ENCODE peak calls at places on chromosomes 3 and 15, in five cellular contexts. X is mammary epithelial cell, H is NB4, I is pancreas, R is HL-60. Y is an unnamed sample.

GRCh38 chr3:138370321-138370720 is 21.9 kb downstream of the MRAS start:
- DNase-seq in X (no peak), H (no peak), I (no peak), R (no peak), Y (no peak)

GRCh38 chr15:69398541-69398940 is 15.6 kb upstream of the KIF23 start:
- DNase-seq in X (peak), H (no peak), I (no peak), R (peak), Y (peak)

GRCh38 chr15:29066310-29066709 is 180.5 kb downstream of the APBA2 start:
- DNase-seq in X (no peak), H (peak), I (no peak), R (no peak), Y (no peak)

GRCh38 chr15:30918366-30918765 is 14.7 kb downstream of the FAN1 start:
- DNase-seq in X (no peak), H (no peak), I (no peak), R (no peak), Y (no peak)

GRCh38 chr3:151564261-151564660 is 103.4 kb upstream of the IGSF10 start:
- DNase-seq in X (no peak), H (no peak), I (no peak), R (no peak), Y (no peak)

GRCh38 chr3:47250309-47251060 is 32.1 kb downstream of the KIF9 start:
- DNase-seq in X (peak), H (peak), I (peak), R (peak), Y (peak)

GRCh38 chr3:181885868-181886630 is 174.3 kb downstream of the SOX2 start:
- DNase-seq in X (no peak), H (no peak), I (no peak), R (no peak), Y (no peak)

GRCh38 chr15:88604381-88604951 is 16.7 kb upstream of the AEN start:
- DNase-seq in X (no peak), H (no peak), I (no peak), R (no peak), Y (no peak)

GRCh38 chr3:128486692-128487537 is 6.1 kb downstream of the GATA2 start:
- DNase-seq in X (peak), H (no peak), I (no peak), R (peak), Y (peak)

GRCh38 chr15:70856884-70857546 is 3.1 kb upstream of the LARP6 start:
- DNase-seq in X (peak), H (no peak), I (no peak), R (no peak), Y (peak)

GRCh38 chr3:25911525-25912295 is 121.8 kb downstream of the OXSM start:
- DNase-seq in X (no peak), H (peak), I (no peak), R (no peak), Y (no peak)

GRCh38 chr15:64699767-64700388 is 75.5 kb downstream of the RBPMS2 start:
- DNase-seq in X (peak), H (no peak), I (no peak), R (no peak), Y (peak)

GRCh38 chr15:33737687-33738606 is 230.3 kb upstream of the CHRM5 start:
- DNase-seq in X (peak), H (peak), I (peak), R (peak), Y (peak)

GRCh38 chr3:9316881-9317341 is 45.9 kb upstream of the THUMPD3 start:
- DNase-seq in X (peak), H (no peak), I (no peak), R (no peak), Y (peak)

GRCh38 chr3:56467108-56467507 is 1.2 kb downstream of the ERC2 start:
- DNase-seq in X (peak), H (no peak), I (peak), R (no peak), Y (peak)

GRCh38 chr3:118981494-118982134 is 53.0 kb downstream of the IGSF11 start:
- DNase-seq in X (no peak), H (no peak), I (no peak), R (no peak), Y (no peak)

GRCh38 chr15:68629519-68630204 is 50.9 kb downstream of the CORO2B start:
- DNase-seq in X (no peak), H (no peak), I (no peak), R (no peak), Y (no peak)

GRCh38 chr15:33551860-33552259 is 241.1 kb downstream of the RYR3 start:
- DNase-seq in X (no peak), H (no peak), I (no peak), R (no peak), Y (no peak)

GRCh38 chr3:148856404-148856803 is 8.7 kb upstream of the CPA3 start:
- DNase-seq in X (no peak), H (no peak), I (no peak), R (no peak), Y (no peak)

GRCh38 chr3:36893137-36893557 is 51.7 kb downstream of the TRANK1 start:
- DNase-seq in X (no peak), H (peak), I (no peak), R (peak), Y (peak)

GRCh38 chr3:23264413-23264812 is 61.3 kb downstream of the UBE2E2 start:
- DNase-seq in X (peak), H (no peak), I (no peak), R (no peak), Y (peak)

GRCh38 chr3:9069971-9070370 is 106.7 kb upstream of the RAD18 start:
- DNase-seq in X (no peak), H (no peak), I (no peak), R (no peak), Y (no peak)

GRCh38 chr15:99120050-99120777 is 15.3 kb downstream of the SYNM start:
- DNase-seq in X (no peak), H (no peak), I (no peak), R (no peak), Y (no peak)

GRCh38 chr15:87268675-87269074 is 987.9 kb downstream of the NTRK3 start:
- DNase-seq in X (peak), H (no peak), I (no peak), R (no peak), Y (peak)

GRCh38 chr3:11385908-11386307 is 113.7 kb downstream of the ATG7 start:
- DNase-seq in X (peak), H (no peak), I (peak), R (no peak), Y (no peak)

GRCh38 chr3:197683191-197683590 is 53.5 kb downstream of the RUBCN start:
- DNase-seq in X (no peak), H (no peak), I (no peak), R (no peak), Y (no peak)

GRCh38 chr15:89998141-89998661 is 2.9 kb upstream of the ZNF710 start:
- DNase-seq in X (peak), H (peak), I (peak), R (no peak), Y (peak)

GRCh38 chr3:175091426-175092114 is 232.4 kb downstream of the NAALADL2 start:
- DNase-seq in X (no peak), H (no peak), I (no peak), R (no peak), Y (no peak)

GRCh38 chr3:47082519-47082918 is 81.4 kb downstream of the SETD2 start:
- DNase-seq in X (no peak), H (peak), I (no peak), R (peak), Y (peak)

GRCh38 chr15:67906382-67906781 is 66.5 kb upstream of the RNU6-1 start:
- DNase-seq in X (peak), H (no peak), I (no peak), R (no peak), Y (no peak)

GRCh38 chr3:18194431-18194830 is 230.7 kb downstream of the SATB1 start:
- DNase-seq in X (no peak), H (peak), I (no peak), R (peak), Y (peak)

GRCh38 chr3:105513886-105514285 is 147.2 kb downstream of the ALCAM start:
- DNase-seq in X (peak), H (no peak), I (no peak), R (no peak), Y (no peak)

GRCh38 chr15:90818251-90819210 is 49.9 kb upstream of the FURIN start:
- DNase-seq in X (no peak), H (peak), I (peak), R (peak), Y (no peak)

GRCh38 chr3:100928638-100929428 is 64.4 kb downstream of the ABI3BP start:
- DNase-seq in X (peak), H (no peak), I (no peak), R (no peak), Y (peak)

GRCh38 chr3:12822725-12823373 is 18.5 kb downstream of the RPL32 start:
- DNase-seq in X (no peak), H (peak), I (no peak), R (no peak), Y (peak)

GRCh38 chr3:107432013-107432515 is 54.8 kb downstream of the CCDC54 start:
- DNase-seq in X (peak), H (no peak), I (peak), R (no peak), Y (peak)

GRCh38 chr15:33985287-33985686 is 17.0 kb downstream of the CHRM5 start:
- DNase-seq in X (peak), H (peak), I (no peak), R (no peak), Y (peak)

GRCh38 chr3:74443102-74443501 is 171.4 kb downstream of the CNTN3 start:
- DNase-seq in X (peak), H (no peak), I (no peak), R (no peak), Y (peak)

GRCh38 chr15:52217186-52217585 is 26.0 kb upstream of the GNB5 start:
- DNase-seq in X (no peak), H (peak), I (no peak), R (peak), Y (peak)

GRCh38 chr15:74994236-74994635 is 1.1 kb upstream of the SCAMP5 start:
- DNase-seq in X (no peak), H (no peak), I (no peak), R (no peak), Y (no peak)

GRCh38 chr15:74994685-74995084 is 678 bp upstream of the SCAMP5 start:
- DNase-seq in X (no peak), H (no peak), I (no peak), R (no peak), Y (no peak)

GRCh38 chr15:74995182-74995778 is at the start of gene SCAMP5:
- DNase-seq in X (peak), H (peak), I (peak), R (peak), Y (peak)

GRCh38 chr15:74997161-74997942 is 2.0 kb downstream of the SCAMP5 start:
- DNase-seq in X (no peak), H (no peak), I (no peak), R (no peak), Y (no peak)

DNA sequence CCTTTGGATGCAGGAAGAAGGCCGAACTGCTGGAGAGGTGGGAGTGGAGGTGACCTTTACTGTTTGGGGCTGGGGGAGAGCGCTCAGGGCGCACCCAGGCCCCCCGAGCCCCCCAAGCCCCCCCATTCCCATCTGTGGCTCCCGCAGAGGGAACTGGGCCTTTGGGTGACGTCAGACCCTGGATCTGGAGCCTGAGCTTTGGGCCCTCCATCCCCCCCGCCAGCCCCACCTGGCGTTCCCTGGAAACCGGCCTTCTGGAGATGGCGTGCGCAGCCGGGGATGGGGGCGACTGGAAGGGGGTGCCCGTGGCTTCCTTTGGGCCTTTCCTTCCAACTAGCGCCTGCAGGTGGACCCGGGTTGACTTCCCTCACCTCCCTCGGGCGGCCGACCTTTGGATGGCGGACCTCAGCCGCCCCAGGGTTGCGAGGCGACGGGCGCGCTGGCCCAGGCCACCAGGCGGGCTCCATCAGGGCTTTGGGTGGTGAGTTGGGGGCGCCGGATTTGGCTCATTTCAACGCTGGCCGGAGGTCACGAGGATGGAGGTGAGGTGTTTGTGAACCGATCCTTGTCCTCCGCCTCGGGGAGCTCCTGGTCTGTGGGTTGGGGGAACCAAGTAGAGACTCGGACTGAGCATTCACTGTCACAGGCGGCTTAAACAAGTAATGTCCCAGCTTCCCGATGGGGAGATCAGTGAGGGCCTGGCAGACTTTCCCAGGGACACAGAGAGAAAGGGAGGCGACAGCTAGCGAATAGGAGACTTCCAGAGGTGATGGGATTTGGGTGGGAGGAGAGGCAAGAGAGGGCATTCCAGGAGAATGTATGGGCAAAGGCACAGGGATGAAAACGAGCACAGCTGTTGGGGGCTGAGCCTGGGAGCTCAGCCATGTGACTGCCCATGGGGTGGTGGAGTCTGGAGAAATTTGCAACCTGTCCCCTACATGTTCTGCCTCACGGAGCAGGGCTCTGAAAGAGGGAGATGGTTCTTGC is 709 bp downstream of the SCAMP5 start:
- DNase-seq in X (no peak), H (no peak), I (peak), R (no peak), Y (no peak)
- TF ChIP-seq CTCF in X (no peak), H (no peak), I (no peak), R (no peak), Y (no peak)

GRCh38 chr15:82585072-82585471 is 44.8 kb upstream of the RPS17 start:
- DNase-seq in X (peak), H (peak), I (no peak), R (no peak), Y (no peak)
- H3K4me3 ChIP-seq in X (no peak), H (no peak), I (no peak), R (no peak), Y (no peak)

GRCh38 chr3:49131040-49131439 is 1.8 kb downstream of the LAMB2 start:
- DNase-seq in X (no peak), H (no peak), I (no peak), R (no peak), Y (no peak)

GRCh38 chr3:49133226-49133951 is 539 bp upstream of the LAMB2 start:
- DNase-seq in X (peak), H (peak), I (peak), R (no peak), Y (peak)

GRCh38 chr3:49131576-49131975 is 1.3 kb downstream of the LAMB2 start:
- DNase-seq in X (no peak), H (no peak), I (no peak), R (no peak), Y (no peak)

GRCh38 chr3:49132073-49132436 is 795 bp downstream of the LAMB2 start:
- DNase-seq in X (no peak), H (no peak), I (no peak), R (no peak), Y (no peak)

DNA sequence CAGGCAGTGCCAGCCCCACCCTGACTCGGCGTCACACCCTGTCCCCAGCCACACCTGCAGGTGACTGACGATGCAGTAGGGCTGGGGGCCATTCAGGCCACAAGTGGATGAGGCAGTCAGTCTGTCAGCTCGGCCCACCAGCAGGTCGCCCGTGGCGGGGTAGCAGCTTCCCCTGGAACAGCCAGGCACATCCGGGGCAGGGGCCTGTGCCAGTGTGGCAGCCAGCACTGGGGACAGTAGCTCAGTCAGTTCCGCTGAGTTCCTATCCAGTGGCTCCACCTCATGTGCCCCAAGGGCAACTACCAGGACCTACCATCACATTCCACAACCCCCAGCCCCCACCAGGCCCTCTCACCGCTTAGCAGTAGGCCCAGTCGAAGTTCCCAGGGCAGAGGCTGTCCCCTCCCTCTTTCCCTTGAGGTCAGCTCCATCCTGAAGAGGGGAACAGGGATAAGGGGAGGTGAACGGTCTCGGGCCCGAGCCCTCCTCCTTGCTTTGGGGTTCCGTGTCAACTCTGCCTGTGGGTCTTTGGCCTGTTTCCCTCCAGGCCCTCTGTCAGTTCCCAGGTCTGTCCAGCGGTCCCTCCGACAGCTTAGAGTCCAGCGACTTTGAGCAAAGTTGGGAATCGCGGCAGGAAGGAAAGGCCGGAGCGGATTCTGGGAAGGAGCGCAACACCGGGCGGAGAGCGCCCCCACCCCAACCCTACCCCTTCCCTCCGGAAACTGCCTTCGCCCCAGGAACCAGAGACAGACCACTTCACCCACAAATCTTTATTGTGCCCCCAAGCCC is at the start of gene LAMB2:
- DNase-seq in X (peak), H (no peak), I (peak), R (no peak), Y (peak)
- TF ChIP-seq CTCF in X (no peak), H (no peak), I (no peak), R (no peak), Y (peak)

GRCh38 chr3:42045719-42046243 is 45.4 kb upstream of the TRAK1 start:
- DNase-seq in X (no peak), H (no peak), I (no peak), R (no peak), Y (no peak)

GRCh38 chr3:42037318-42037945 is 53.7 kb upstream of the TRAK1 start:
- DNase-seq in X (no peak), H (no peak), I (no peak), R (no peak), Y (no peak)

GRCh38 chr3:42043116-42043796 is 47.9 kb upstream of the TRAK1 start:
- DNase-seq in X (no peak), H (no peak), I (no peak), R (no peak), Y (no peak)

GRCh38 chr3:42042747-42043115 is 48.4 kb upstream of the TRAK1 start:
- DNase-seq in X (no peak), H (no peak), I (no peak), R (no peak), Y (no peak)
- H3K4me3 ChIP-seq in X (no peak), H (no peak), I (no peak), R (no peak), Y (no peak)

GRCh38 chr3:113908133-113908532 is 39.7 kb upstream of the ZDHHC23 start:
- DNase-seq in X (no peak), H (no peak), I (no peak), R (no peak), Y (no peak)

GRCh38 chr3:113910966-113911365 is 36.8 kb upstream of the ZDHHC23 start:
- DNase-seq in X (no peak), H (no peak), I (no peak), R (no peak), Y (peak)

GRCh38 chr3:113914646-113915045 is 33.2 kb upstream of the ZDHHC23 start:
- DNase-seq in X (no peak), H (no peak), I (no peak), R (no peak), Y (peak)

DNA sequence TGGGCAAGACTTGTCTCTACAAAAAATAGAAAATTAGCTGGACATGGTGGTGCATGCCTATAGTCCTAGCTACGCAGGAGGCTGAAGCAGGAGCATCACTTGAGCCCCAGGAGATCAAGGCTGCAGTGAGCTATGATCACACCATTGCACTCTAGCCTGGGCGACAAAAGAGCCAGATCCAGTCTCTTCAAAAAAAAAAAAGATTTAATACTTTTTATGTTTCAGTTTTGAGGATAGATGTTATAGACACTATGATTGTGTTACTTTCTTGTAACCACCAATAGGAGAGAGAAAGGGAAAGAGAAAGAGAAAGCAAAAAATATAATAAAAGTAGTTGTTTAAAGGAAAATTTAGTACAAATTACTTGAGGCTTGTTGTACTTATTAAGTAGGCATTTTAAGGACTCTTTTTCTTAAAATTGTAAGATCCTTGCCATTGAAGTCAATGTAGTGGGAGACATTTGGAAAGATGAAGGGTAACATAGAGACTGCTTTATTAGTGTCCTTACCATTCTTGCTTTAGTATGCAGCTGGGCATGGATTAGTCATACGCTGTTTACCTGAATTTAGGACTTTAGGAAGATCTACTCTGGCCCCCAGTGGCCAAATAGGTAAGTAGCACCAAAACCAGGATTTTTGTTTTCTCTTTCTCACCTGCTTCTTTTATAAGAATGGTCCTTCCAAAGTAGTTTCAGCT is 35.1 kb upstream of the ZDHHC23 start:
- DNase-seq in X (peak), H (peak), I (peak), R (peak), Y (peak)
- TF ChIP-seq CTCF in X (peak), H (peak), I (peak), R (peak), Y (peak)